ENCODE peak calls at places on chromosomes 3 and 15, in six cellular contexts. L is A549, W is IMR-90, C is HepG2, H is SK-N-SH, K is GM12878. E is an unnamed sample.

GRCh38 chr15:99058421-99058870 is 46.4 kb upstream of the SYNM start:
- DNase-seq in L (no peak), W (no peak), C (no peak), H (no peak), K (no peak), E (no peak)

GRCh38 chr3:52367891-52368880 is 52.1 kb downstream of the DNAH1 start:
- DNase-seq in L (no peak), W (no peak), C (no peak), H (no peak), K (no peak), E (no peak)

GRCh38 chr3:150376001-150376848 is 31.9 kb upstream of the TSC22D2 start:
- DNase-seq in L (peak), W (peak), C (peak), H (no peak), K (no peak), E (peak)

GRCh38 chr15:45110256-45110820 is 3.6 kb downstream of the DUOX2 start:
- DNase-seq in L (no peak), W (no peak), C (no peak), H (peak), K (no peak), E (no peak)

GRCh38 chr15:75451674-75452363 is at the start of gene SIN3A:
- DNase-seq in L (peak), W (peak), C (peak), H (peak), K (peak), E (peak)

GRCh38 chr3:194761384-194761783 is 75.7 kb downstream of the FAM43A start:
- DNase-seq in L (no peak), W (no peak), C (no peak), H (no peak), K (no peak), E (no peak)

GRCh38 chr3:48034000-48034516 is 17.8 kb upstream of the MAP4 start:
- DNase-seq in L (no peak), W (peak), C (peak), H (peak), K (no peak), E (no peak)

GRCh38 chr15:44102675-44103254 is 92.3 kb downstream of the FRMD5 start:
- DNase-seq in L (peak), W (peak), C (peak), H (no peak), K (no peak), E (no peak)

GRCh38 chr3:183984337-183984736 is 33.3 kb downstream of the ABCC5 start:
- DNase-seq in L (no peak), W (no peak), C (no peak), H (peak), K (no peak), E (no peak)

GRCh38 chr3:182609575-182610156 is 183.6 kb upstream of the ATP11B start:
- DNase-seq in L (no peak), W (no peak), C (no peak), H (no peak), K (no peak), E (no peak)

GRCh38 chr3:128309026-128309425 is 155.7 kb downstream of the EEFSEC start:
- DNase-seq in L (no peak), W (no peak), C (no peak), H (no peak), K (no peak), E (no peak)
- TF ChIP-seq SMC3 in L (no peak), W (no peak), C (no peak), H (no peak), K (no peak), E (no peak)

GRCh38 chr3:161559177-161559998 is 62.8 kb downstream of the OTOL1 start:
- DNase-seq in L (peak), W (peak), C (peak), H (no peak), K (no peak), E (peak)

GRCh38 chr3:161556533-161556932 is 59.9 kb downstream of the OTOL1 start:
- DNase-seq in L (no peak), W (no peak), C (no peak), H (peak), K (no peak), E (no peak)

GRCh38 chr3:161558256-161558655 is 61.6 kb downstream of the OTOL1 start:
- DNase-seq in L (no peak), W (no peak), C (no peak), H (no peak), K (no peak), E (no peak)

GRCh38 chr3:161557751-161558150 is 61.1 kb downstream of the OTOL1 start:
- DNase-seq in L (no peak), W (no peak), C (no peak), H (no peak), K (no peak), E (no peak)

DNA sequence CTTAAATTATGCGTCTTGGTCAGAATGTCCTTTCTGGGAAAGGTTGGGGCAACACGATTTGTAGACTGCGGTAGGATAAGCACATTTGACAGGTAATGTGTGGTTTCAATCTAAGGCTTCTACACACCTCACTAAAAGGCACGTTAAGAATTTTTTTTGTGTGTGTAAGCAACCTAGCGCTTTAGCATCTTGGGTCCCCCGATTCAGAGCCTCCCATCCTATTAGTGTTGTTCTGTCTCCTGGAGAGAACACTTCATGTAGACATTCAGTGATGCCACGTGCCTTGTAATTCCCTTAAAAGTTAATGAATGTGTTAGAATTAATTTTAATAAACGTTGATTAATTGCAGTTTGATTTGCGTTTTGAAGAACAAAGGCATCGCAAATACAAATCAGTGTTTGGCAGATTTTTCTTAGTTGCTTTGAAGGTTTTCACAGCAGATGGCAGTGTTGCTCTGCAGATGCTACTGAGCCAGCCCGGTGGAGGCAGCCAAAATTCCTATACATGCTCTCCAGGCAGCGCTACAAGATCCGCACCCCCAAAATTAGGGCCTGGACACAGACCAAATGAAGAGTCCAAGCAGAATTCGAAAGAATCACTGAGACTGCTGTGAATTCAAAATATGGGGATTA is 63.5 kb downstream of the OTOL1 start:
- DNase-seq in L (peak), W (peak), C (peak), H (peak), K (no peak), E (no peak)
- TF ChIP-seq SMC3 in L (peak), W (peak), C (peak), H (peak), K (peak), E (no peak)

GRCh38 chr3:99365396-99365795 is 273.0 kb upstream of the COL8A1 start:
- DNase-seq in L (no peak), W (no peak), C (no peak), H (no peak), K (no peak), E (no peak)

GRCh38 chr3:99366663-99367429 is 271.5 kb upstream of the COL8A1 start:
- DNase-seq in L (peak), W (no peak), C (no peak), H (no peak), K (no peak), E (peak)

GRCh38 chr3:99365979-99366378 is 272.4 kb upstream of the COL8A1 start:
- DNase-seq in L (no peak), W (no peak), C (no peak), H (no peak), K (no peak), E (no peak)
- TF ChIP-seq SMC3 in L (no peak), W (no peak), C (no peak), H (no peak), K (no peak), E (no peak)

DNA sequence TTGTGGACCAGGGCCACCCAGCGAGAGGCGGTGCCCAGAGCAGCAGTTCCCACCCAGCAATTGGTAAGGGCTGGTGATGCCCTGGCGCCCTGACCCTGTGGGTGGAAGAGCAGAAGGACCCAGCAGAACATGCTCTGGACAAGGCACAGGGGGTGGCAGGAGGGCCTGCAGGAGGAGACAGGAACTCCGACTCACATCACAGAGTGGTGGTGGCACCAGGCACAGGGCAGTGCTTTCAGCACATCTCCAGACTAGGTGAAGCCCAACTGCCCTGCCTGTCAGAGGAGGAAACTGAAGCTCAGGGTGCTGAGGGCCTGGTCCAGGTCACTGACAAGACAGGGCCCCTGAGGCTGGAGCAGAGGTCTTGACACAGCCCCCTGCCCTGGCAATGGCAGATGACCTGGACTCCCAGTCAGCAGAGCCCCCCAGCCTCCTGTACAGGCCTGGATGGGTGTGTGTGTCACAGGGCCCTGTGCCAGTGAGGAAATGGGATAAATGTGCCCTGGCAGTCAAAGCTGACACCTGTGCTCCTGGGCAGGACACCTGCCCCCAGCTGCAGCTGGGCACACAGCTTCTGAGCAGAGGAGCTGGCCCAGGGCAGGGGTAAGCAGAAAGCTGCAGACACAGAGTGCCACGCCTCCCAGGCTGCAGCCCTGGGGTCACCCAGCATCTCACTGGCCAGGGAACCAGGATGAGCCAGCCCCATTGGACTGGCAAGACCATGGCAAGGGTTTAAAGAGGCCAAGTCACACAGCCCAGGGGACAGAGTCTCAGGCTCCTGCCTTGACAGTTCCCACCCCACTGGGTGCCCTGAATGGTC is 11.4 kb downstream of the KLF15 start:
- DNase-seq in L (no peak), W (no peak), C (no peak), H (no peak), K (no peak), E (no peak)
- TF ChIP-seq SMC3 in L (no peak), W (no peak), C (no peak), H (no peak), K (no peak), E (no peak)

GRCh38 chr15:101089579-101090459 is 162.0 kb downstream of the CHSY1 start:
- DNase-seq in L (no peak), W (no peak), C (no peak), H (no peak), K (no peak), E (no peak)
- TF ChIP-seq SMC3 in L (no peak), W (no peak), C (no peak), H (no peak), K (no peak), E (no peak)

DNA sequence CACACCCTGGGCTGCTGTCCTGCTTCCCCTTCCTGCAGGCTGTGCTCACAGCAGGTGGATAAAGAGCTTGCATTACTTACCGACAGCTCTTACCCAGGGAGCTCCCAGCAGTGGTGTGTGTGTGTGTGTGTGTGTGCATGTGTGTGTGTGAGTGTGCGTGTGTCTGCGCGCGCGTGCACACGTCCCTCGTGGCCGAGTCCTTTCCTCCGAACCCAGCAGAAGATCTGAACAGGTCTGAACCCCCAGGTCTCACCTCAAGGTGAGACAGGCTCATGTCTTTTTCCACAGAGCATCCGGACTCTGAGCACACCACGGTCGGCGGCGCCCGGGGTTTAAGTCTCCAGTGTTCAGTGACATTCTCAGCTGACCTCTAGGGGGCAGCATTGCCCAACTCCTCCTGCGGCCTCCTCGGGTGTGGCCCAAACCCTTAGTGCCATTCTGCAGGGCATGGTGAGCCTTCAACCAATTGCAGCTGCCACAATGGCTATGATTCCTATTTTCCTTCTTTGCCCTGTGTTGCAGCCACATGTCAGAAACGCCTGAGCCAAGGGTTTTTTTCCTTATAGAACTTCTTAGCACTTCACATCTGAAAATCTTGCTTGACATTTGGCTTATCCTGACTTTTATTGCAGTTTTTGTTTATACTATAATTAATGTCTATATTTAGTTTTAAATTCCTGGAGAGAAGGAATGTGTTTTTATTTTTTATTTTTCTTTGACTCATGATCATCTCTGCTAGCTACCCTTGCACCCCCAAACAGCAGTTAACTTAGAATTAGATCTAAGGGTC is 64.1 kb upstream of the KLHL25 start:
- DNase-seq in L (peak), W (peak), C (peak), H (peak), K (no peak), E (peak)
- TF ChIP-seq SMC3 in L (peak), W (peak), C (peak), H (peak), K (peak), E (peak)

GRCh38 chr15:80604583-80605506 is 90.3 kb upstream of the ABHD17C start:
- DNase-seq in L (no peak), W (no peak), C (no peak), H (no peak), K (no peak), E (no peak)
- TF ChIP-seq SMC3 in L (no peak), W (no peak), C (no peak), H (no peak), K (no peak), E (no peak)

GRCh38 chr3:143155756-143156155 is 36.2 kb downstream of the CHST2 start:
- DNase-seq in L (no peak), W (no peak), C (no peak), H (no peak), K (no peak), E (no peak)

GRCh38 chr3:143157957-143158548 is 38.5 kb downstream of the CHST2 start:
- DNase-seq in L (no peak), W (no peak), C (no peak), H (no peak), K (no peak), E (no peak)

GRCh38 chr3:143163562-143163961 is 44.0 kb downstream of the CHST2 start:
- DNase-seq in L (no peak), W (no peak), C (no peak), H (peak), K (no peak), E (no peak)

GRCh38 chr3:143158549-143158988 is 39.0 kb downstream of the CHST2 start:
- DNase-seq in L (no peak), W (peak), C (no peak), H (no peak), K (peak), E (no peak)
- TF ChIP-seq SMC3 in L (no peak), W (no peak), C (no peak), H (no peak), K (peak), E (no peak)

DNA sequence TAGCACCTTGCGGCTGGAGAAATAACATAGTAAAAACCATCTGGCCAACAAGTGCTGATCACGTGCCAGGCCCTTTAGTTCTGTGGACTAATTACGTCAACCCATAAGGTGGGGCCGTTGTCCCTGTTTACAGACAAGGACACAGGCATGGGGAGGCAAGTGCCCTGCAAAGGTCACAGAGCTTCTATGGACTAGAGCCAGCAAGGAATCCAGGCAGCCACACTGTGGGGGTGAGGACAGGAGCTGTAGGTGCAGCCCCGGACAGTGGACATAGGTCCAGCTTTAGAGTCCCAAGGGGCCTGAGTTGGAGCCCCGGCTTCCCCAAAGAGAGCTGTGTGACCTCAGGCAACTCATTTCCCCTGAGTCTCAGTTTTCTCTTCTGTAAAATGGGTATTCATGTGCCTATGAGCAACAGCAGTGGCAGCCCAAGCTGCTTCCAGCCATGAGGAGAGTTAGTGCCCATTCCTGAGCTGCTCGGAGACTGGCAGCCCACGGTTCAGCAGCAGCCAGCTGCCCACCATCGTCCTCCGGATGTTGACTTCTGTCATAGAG is 13.9 kb downstream of the CHST13 start:
- DNase-seq in L (no peak), W (no peak), C (no peak), H (no peak), K (no peak), E (no peak)
- TF ChIP-seq SMC3 in L (no peak), W (no peak), C (no peak), H (no peak), K (no peak), E (no peak)

DNA sequence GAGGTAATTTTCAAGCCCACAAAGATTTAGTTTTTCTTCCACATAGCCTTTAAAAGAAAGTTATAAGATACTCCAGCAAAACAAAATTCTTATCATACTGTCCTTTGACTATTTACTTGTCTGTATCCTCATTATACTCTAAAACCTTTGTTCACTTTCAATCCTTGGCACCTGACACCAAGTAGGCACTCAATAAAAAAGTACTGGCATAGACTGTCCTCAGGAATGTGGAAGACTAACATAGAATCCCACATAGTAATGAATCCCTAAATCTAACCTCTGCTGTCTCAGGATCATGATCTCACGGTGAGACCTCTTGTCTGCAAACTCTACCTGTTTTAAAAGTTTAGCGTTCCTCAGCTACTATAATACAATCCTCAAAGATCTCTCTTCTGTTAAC is 21.6 kb downstream of the PHC3 start:
- DNase-seq in L (no peak), W (no peak), C (no peak), H (no peak), K (no peak), E (no peak)
- TF ChIP-seq SMC3 in L (no peak), W (no peak), C (no peak), H (no peak), K (no peak), E (no peak)